ENCODE peak calls at places on chromosome 15, in eight cellular contexts. V, G, X, I, A, L, N and T are unnamed samples.

GRCh38 chr15:67126551-67127333 is 61.3 kb downstream of the SMAD3 start:
- DNase-seq in L (no peak), A (no peak), X (peak), G (no peak), V (no peak), I (no peak), N (peak), T (no peak)

GRCh38 chr15:63449711-63450110 is 54.7 kb upstream of the USP3 start:
- DNase-seq in V (no peak), N (no peak), A (no peak), I (no peak), L (no peak), X (no peak), G (peak), T (no peak)

GRCh38 chr15:70289191-70289955 is 191.7 kb upstream of the TLE3 start:
- DNase-seq in L (no peak), X (peak), I (no peak), A (no peak), V (no peak), N (no peak), G (no peak), T (no peak)

GRCh38 chr15:57463360-57463759 is 87.1 kb downstream of the CGNL1 start:
- DNase-seq in G (no peak), V (no peak), A (no peak), N (no peak), X (no peak), L (no peak), I (no peak), T (no peak)

GRCh38 chr15:77311618-77312398 is 108.1 kb downstream of the PEAK1 start:
- DNase-seq in A (no peak), L (no peak), G (no peak), X (no peak), V (peak), I (no peak), N (no peak), T (no peak)

GRCh38 chr15:98823012-98823458 is 174.7 kb downstream of the IGF1R start:
- DNase-seq in V (peak), G (no peak), A (no peak), I (no peak), N (peak), X (no peak), L (no peak), T (no peak)

GRCh38 chr15:98873441-98874218 is 134.0 kb downstream of the PGPEP1L start:
- DNase-seq in A (no peak), V (no peak), G (peak), X (no peak), L (no peak), N (peak), I (no peak), T (no peak)

GRCh38 chr15:42036991-42037390 is 16.1 kb upstream of the PLA2G4E start:
- DNase-seq in A (no peak), L (no peak), V (no peak), G (no peak), I (no peak), X (no peak), N (no peak), T (no peak)

GRCh38 chr15:79451361-79451999 is 19.3 kb downstream of the MINAR1 start:
- DNase-seq in L (no peak), A (no peak), N (no peak), X (no peak), G (peak), I (no peak), V (no peak), T (no peak)

GRCh38 chr15:51830279-51830806 is 890 bp downstream of the TMOD3 start:
- DNase-seq in G (no peak), V (peak), X (no peak), L (no peak), I (no peak), N (peak), A (no peak), T (no peak)

GRCh38 chr15:100842756-100843730 is 36.6 kb upstream of the ALDH1A3 start:
- DNase-seq in V (no peak), A (no peak), N (no peak), X (no peak), L (no peak), G (no peak), I (no peak), T (no peak)

GRCh38 chr15:37034835-37035234 is 65.5 kb downstream of the MEIS2 start:
- DNase-seq in L (no peak), V (no peak), N (no peak), X (no peak), G (no peak), I (no peak), A (no peak), T (no peak)

GRCh38 chr15:48825075-48825474 is 14.2 kb upstream of the CEP152 start:
- DNase-seq in N (no peak), L (no peak), G (no peak), I (no peak), A (no peak), X (no peak), V (no peak), T (no peak)